ENCODE peak calls at places on chromosomes 13 and 19, in ten cellular contexts. Z is fibroblast of the aortic adventitia; B is SK-N-SH; T is uterus; P is ovary; Y is stomach; N is CD4-positive, CD25-positive, alpha-beta regulatory T cell; K is right lobe of liver; G is fibroblast of mammary gland; U is neuronal stem cell. A is an unnamed sample.

GRCh38 chr13:114128624-114129522 is 3.5 kb downstream of the RASA3 start:
- DNase-seq in Z (peak; percentile 87), B (no peak), T (peak; percentile 69), P (peak; percentile 60), Y (peak; percentile 67), N (peak; percentile 83), K (peak; percentile 67), G (peak; percentile 94), U (no peak), A (no peak)

GRCh38 chr19:6767357-6768235 is at the start of gene SH2D3A:
- DNase-seq in Z (no peak), B (peak; percentile 60), T (peak; percentile 43), P (no peak), Y (peak; percentile 96), N (peak; percentile 92), K (peak; percentile 88), G (no peak), U (peak; percentile 57), A (peak; percentile 16)

GRCh38 chr13:73998631-73999030 is 135.6 kb downstream of the KLF12 start:
- DNase-seq in Z (no peak), B (no peak), T (no peak), P (no peak), Y (no peak), N (no peak), K (no peak), G (no peak), U (no peak), A (no peak)

GRCh38 chr13:19864339-19865309 is 1.2 kb upstream of the ZMYM5 start:
- DNase-seq in Z (peak; percentile 73), B (peak; percentile 64), T (peak; percentile 67), P (peak; percentile 68), Y (peak; percentile 70), N (peak; percentile 66), K (peak; percentile 69), G (peak; percentile 78), U (peak; percentile 65), A (peak; percentile 78)

GRCh38 chr13:40562975-40563349 is 103.5 kb downstream of the FOXO1 start:
- DNase-seq in Z (no peak), B (no peak), T (no peak), P (no peak), Y (no peak), N (no peak), K (no peak), G (no peak), U (no peak), A (no peak)

GRCh38 chr19:19106061-19106551 is 32.2 kb downstream of the TMEM161A start:
- DNase-seq in Z (no peak), B (no peak), T (peak; percentile 36), P (peak; percentile 74), Y (no peak), N (no peak), K (peak; percentile 46), G (peak; percentile 26), U (no peak), A (peak; percentile 51)

GRCh38 chr13:34416833-34417425 is 525.1 kb upstream of the NBEA start:
- DNase-seq in Z (peak; percentile 96), B (no peak), T (peak; percentile 20), P (peak; percentile 59), Y (no peak), N (no peak), K (no peak), G (peak; percentile 83), U (no peak), A (peak; percentile 64)

GRCh38 chr13:97226788-97227627 is 4.9 kb downstream of the MBNL2 start:
- DNase-seq in Z (no peak), B (no peak), T (no peak), P (no peak), Y (peak; percentile 34), N (peak; percentile 27), K (no peak), G (no peak), U (no peak), A (no peak)

GRCh38 chr13:76043882-76044281 is 407.8 kb downstream of the LMO7 start:
- DNase-seq in Z (peak; percentile 6), B (no peak), T (no peak), P (no peak), Y (no peak), N (no peak), K (no peak), G (no peak), U (peak; percentile 14), A (no peak)

GRCh38 chr13:81636120-81636519 is 1295.2 kb upstream of the SPRY2 start:
- DNase-seq in Z (no peak), B (no peak), T (no peak), P (no peak), Y (no peak), N (no peak), K (no peak), G (no peak), U (no peak), A (no peak)

GRCh38 chr19:4181053-4181508 is 1.3 kb downstream of the SIRT6 start:
- DNase-seq in Z (no peak), B (no peak), T (no peak), P (no peak), Y (no peak), N (no peak), K (no peak), G (no peak), U (no peak), A (no peak)
- H3K4me3 ChIP-seq in Z (peak overlapping the region; percentile 22), B (peak overlapping the region; percentile 76), T (no peak overlapping the region), P (no peak overlapping the region), Y (no peak overlapping the region), N (no peak overlapping the region), K (no peak overlapping the region), G (no peak overlapping the region), U (peak overlapping the region; percentile 88), A (no peak overlapping the region)

GRCh38 chr19:48510421-48511268 is 990 bp downstream of the LMTK3 start:
- DNase-seq in Z (peak; percentile 51), B (peak; percentile 80), T (peak; percentile 62), P (peak; percentile 73), Y (peak; percentile 67), N (peak; percentile 70), K (peak; percentile 74), G (peak; percentile 46), U (no peak), A (peak; percentile 78)
- H3K4me3 ChIP-seq in Z (peak overlapping the region; percentile 14), B (peak overlapping the region; percentile 59), T (no peak overlapping the region), P (no peak overlapping the region), Y (peak overlapping the region; percentile 21), N (peak overlapping the region; percentile 68), K (no peak overlapping the region), G (peak overlapping the region; percentile 12), U (peak overlapping the region; percentile 26), A (peak overlapping the region; percentile 68)

GRCh38 chr19:58563823-58564222 is 5.4 kb upstream of the UBE2M start:
- DNase-seq in Z (no peak), B (peak; percentile 65), T (peak; percentile 11), P (peak; percentile 40), Y (no peak), N (no peak), K (no peak), G (no peak), U (no peak), A (no peak)

GRCh38 chr19:58568731-58569130 is 4.4 kb downstream of the MZF1 start:
- DNase-seq in Z (no peak), B (no peak), T (peak; percentile 7), P (no peak), Y (no peak), N (peak; percentile 0), K (peak; percentile 30), G (no peak), U (no peak), A (no peak)

GRCh38 chr19:58569943-58570670 is 3.0 kb downstream of the MZF1 start:
- DNase-seq in Z (no peak), B (no peak), T (peak; percentile 14), P (peak; percentile 41), Y (no peak), N (peak; percentile 0), K (peak; percentile 40), G (no peak), U (no peak), A (no peak)

GRCh38 chr19:58569191-58569942 is 3.8 kb downstream of the MZF1 start:
- DNase-seq in Z (no peak), B (no peak), T (peak; percentile 14), P (peak; percentile 35), Y (no peak), N (peak; percentile 0), K (peak; percentile 42), G (no peak), U (no peak), A (no peak)

DNA sequence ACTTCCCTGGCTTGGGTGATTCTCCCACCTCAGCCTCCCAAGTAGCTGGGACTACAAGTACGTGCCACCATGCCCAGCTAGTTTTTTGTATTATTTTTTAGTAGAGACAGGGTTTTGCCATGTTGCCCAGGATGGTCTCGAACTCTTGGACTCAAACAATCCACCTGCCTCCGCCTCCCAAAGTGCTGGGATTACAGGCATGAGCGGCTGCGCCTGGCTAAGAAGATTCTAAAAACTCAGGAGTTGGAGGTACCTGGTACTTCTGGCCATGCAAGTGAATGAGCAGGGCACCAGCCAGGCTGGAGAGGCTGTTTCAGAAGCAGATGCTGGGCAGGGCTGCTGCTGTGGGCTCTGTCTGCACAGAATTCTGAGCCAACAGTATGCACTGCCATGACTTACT is 6.1 kb downstream of the MZF1 start:
- DNase-seq in Z (no peak), B (no peak), T (no peak), P (no peak), Y (no peak), N (no peak), K (peak; percentile 22), G (no peak), U (no peak), A (no peak)
- H3K4me3 ChIP-seq in Z (no peak overlapping the region), B (no peak overlapping the region), T (no peak overlapping the region), P (no peak overlapping the region), Y (no peak overlapping the region), N (no peak overlapping the region), K (no peak overlapping the region), G (no peak overlapping the region), U (no peak overlapping the region), A (no peak overlapping the region)

GRCh38 chr19:53993448-53993847 is 2.0 kb downstream of the CACNG6 start:
- DNase-seq in Z (no peak), B (no peak), T (no peak), P (no peak), Y (no peak), N (no peak), K (no peak), G (no peak), U (no peak), A (no peak)

GRCh38 chr19:53989600-53990533 is 1.6 kb upstream of the CACNG6 start:
- DNase-seq in Z (peak; percentile 90), B (no peak), T (no peak), P (no peak), Y (no peak), N (no peak), K (no peak), G (no peak), U (no peak), A (no peak)

GRCh38 chr19:53991224-53992113 is at the start of gene CACNG6:
- DNase-seq in Z (peak; percentile 49), B (peak; percentile 73), T (no peak), P (no peak), Y (peak; percentile 39), N (no peak), K (no peak), G (no peak), U (peak; percentile 43), A (no peak)

GRCh38 chr19:53992815-53993214 is 1.4 kb downstream of the CACNG6 start:
- DNase-seq in Z (no peak), B (no peak), T (no peak), P (no peak), Y (no peak), N (no peak), K (no peak), G (no peak), U (no peak), A (no peak)

DNA sequence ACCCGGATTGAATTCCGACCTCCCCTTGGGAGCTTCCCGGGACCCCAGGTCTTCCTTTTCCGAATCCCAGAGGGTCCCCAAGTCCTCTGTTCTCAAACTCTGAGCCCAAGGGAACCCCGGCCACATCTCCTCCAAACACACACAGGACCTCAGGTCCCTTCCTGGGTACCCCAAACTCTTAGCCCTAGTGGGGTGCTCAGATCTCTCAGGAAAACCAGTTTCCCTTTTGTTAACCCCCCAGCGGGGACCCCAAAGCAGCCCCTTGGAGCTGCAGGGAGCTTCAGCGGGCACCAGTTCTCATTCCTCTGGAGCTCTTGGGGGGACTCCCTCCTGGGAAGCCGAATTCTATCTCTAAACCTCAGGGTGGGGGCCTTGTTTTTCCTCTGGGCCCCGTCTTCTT is 774 bp downstream of the CACNG6 start:
- DNase-seq in Z (no peak), B (no peak), T (no peak), P (no peak), Y (no peak), N (no peak), K (no peak), G (no peak), U (no peak), A (no peak)
- H3K4me3 ChIP-seq in Z (no peak overlapping the region), B (no peak overlapping the region), T (no peak overlapping the region), P (no peak overlapping the region), Y (no peak overlapping the region), N (no peak overlapping the region), K (no peak overlapping the region), G (no peak overlapping the region), U (peak overlapping the region; percentile 42), A (no peak overlapping the region)

A was measured in BE2C.